ENCODE peak calls at places on chromosomes 7 and 10, in five cellular contexts. U is CD8-positive, alpha-beta T cell; V is BJ; H is right lobe of liver; I is RWPE1. E is an unnamed sample.

GRCh38 chr10:33193867-33194521 is 140.5 kb downstream of the NRP1 start:
- DNase-seq in U (no peak), V (no peak), H (no peak), I (peak), E (no peak)

GRCh38 chr7:128833939-128834310 is 3.7 kb downstream of the FLNC start:
- DNase-seq in U (no peak), V (no peak), H (no peak), I (no peak), E (no peak)

GRCh38 chr7:7639421-7639820 is 1.1 kb upstream of the UMAD1 start:
- DNase-seq in U (no peak), V (no peak), H (no peak), I (no peak), E (no peak)

GRCh38 chr7:19397917-19398316 is 252.7 kb upstream of the FERD3L start:
- DNase-seq in U (no peak), V (no peak), H (no peak), I (no peak), E (no peak)

GRCh38 chr10:45592926-45593325 is 79.6 kb downstream of the ZFAND4 start:
- DNase-seq in U (no peak), V (no peak), H (no peak), I (no peak), E (no peak)

GRCh38 chr10:44245601-44245938 is 139.3 kb downstream of the CXCL12 start:
- DNase-seq in U (no peak), V (no peak), H (no peak), I (no peak), E (no peak)

GRCh38 chr7:7681936-7682329 is 36.5 kb downstream of the RPA3 start:
- DNase-seq in U (no peak), V (no peak), H (no peak), I (no peak), E (no peak)

GRCh38 chr10:96880575-96880974 is 48.5 kb downstream of the LCOR start:
- DNase-seq in U (no peak), V (no peak), H (no peak), I (no peak), E (no peak)

GRCh38 chr10:70350501-70350900 is 31.9 kb downstream of the LRRC20 start:
- DNase-seq in U (no peak), V (no peak), H (no peak), I (no peak), E (no peak)

GRCh38 chr10:126097558-126098215 is 201.3 kb downstream of the FANK1 start:
- DNase-seq in U (no peak), V (no peak), H (no peak), I (peak), E (no peak)

GRCh38 chr10:34758447-34758996 is 56.6 kb downstream of the PARD3 start:
- DNase-seq in U (no peak), V (peak), H (no peak), I (peak), E (no peak)

GRCh38 chr7:94655884-94656657 is at the start of gene SGCE:
- DNase-seq in U (peak), V (no peak), H (peak), I (peak), E (peak)

GRCh38 chr7:103480771-103481170 is 34.8 kb upstream of the SLC26A5 start:
- DNase-seq in U (no peak), V (no peak), H (no peak), I (no peak), E (no peak)

GRCh38 chr7:74544706-74545469 is 91.2 kb downstream of the GTF2IRD1 start:
- DNase-seq in U (no peak), V (no peak), H (no peak), I (peak), E (peak)

GRCh38 chr7:137590071-137590470 is 246.5 kb upstream of the PTN start:
- DNase-seq in U (no peak), V (no peak), H (no peak), I (no peak), E (no peak)

GRCh38 chr7:71486856-71487628 is 355.1 kb downstream of the GALNT17 start:
- DNase-seq in U (no peak), V (no peak), H (no peak), I (no peak), E (no peak)

GRCh38 chr7:132577206-132578049 is 1.2 kb upstream of the PLXNA4 start:
- DNase-seq in U (no peak), V (no peak), H (peak), I (peak), E (peak)

GRCh38 chr10:101161494-101162299 is 30.6 kb downstream of the TLX1 start:
- DNase-seq in U (peak), V (peak), H (peak), I (peak), E (peak)

GRCh38 chr7:140223515-140224221 is 46.9 kb upstream of the KDM7A start:
- DNase-seq in U (peak), V (no peak), H (no peak), I (no peak), E (no peak)

GRCh38 chr7:2604608-2605174 is 27.1 kb upstream of the TTYH3 start:
- DNase-seq in U (no peak), V (no peak), H (no peak), I (no peak), E (no peak)

GRCh38 chr7:80478683-80479082 is 33.2 kb downstream of the GNAT3 start:
- DNase-seq in U (no peak), V (no peak), H (no peak), I (peak), E (no peak)

GRCh38 chr10:51300617-51301350 is 226.5 kb downstream of the PRKG1 start:
- DNase-seq in U (no peak), V (no peak), H (no peak), I (no peak), E (no peak)

GRCh38 chr7:51006483-51007235 is 224.0 kb upstream of the GRB10 start:
- DNase-seq in U (no peak), V (no peak), H (no peak), I (no peak), E (no peak)

GRCh38 chr7:821688-822087 is 10.6 kb upstream of the SUN1 start:
- DNase-seq in U (no peak), V (no peak), H (peak), I (no peak), E (no peak)

GRCh38 chr7:49789736-49790135 is 16.3 kb downstream of the VWC2 start:
- DNase-seq in U (no peak), V (no peak), H (no peak), I (no peak), E (no peak)

GRCh38 chr10:48684792-48685651 is at the start of gene WDFY4:
- DNase-seq in U (no peak), V (no peak), H (no peak), I (no peak), E (no peak)

GRCh38 chr10:124250506-124250905 is 157.1 kb upstream of the CHST15 start:
- DNase-seq in U (no peak), V (no peak), H (peak), I (no peak), E (no peak)

GRCh38 chr10:35876248-35876647 is 234.2 kb upstream of the FZD8 start:
- DNase-seq in U (no peak), V (peak), H (no peak), I (no peak), E (no peak)

GRCh38 chr7:1547777-1548437 is 8.1 kb downstream of the TMEM184A start:
- DNase-seq in U (no peak), V (no peak), H (no peak), I (no peak), E (no peak)

GRCh38 chr7:111108526-111108925 is 17.6 kb downstream of the LRRN3 start:
- DNase-seq in U (no peak), V (no peak), H (no peak), I (no peak), E (no peak)

GRCh38 chr10:97124211-97124610 is 61.5 kb downstream of the SLIT1 start:
- DNase-seq in U (no peak), V (no peak), H (no peak), I (no peak), E (no peak)

GRCh38 chr7:67696124-67696523 is 699.5 kb downstream of the TYW1 start:
- DNase-seq in U (no peak), V (no peak), H (peak), I (no peak), E (no peak)

GRCh38 chr10:124268976-124269375 is 149.7 kb downstream of the OAT start:
- DNase-seq in U (no peak), V (no peak), H (no peak), I (no peak), E (no peak)

GRCh38 chr10:10891437-10891836 is 126.2 kb upstream of the CELF2 start:
- DNase-seq in U (no peak), V (peak), H (no peak), I (peak), E (no peak)

GRCh38 chr10:101305241-101306230 is 48.4 kb upstream of the BTRC start:
- DNase-seq in U (no peak), V (no peak), H (no peak), I (no peak), E (no peak)

GRCh38 chr7:150399421-150399820 is 20.3 kb downstream of the ZNF775 start:
- DNase-seq in U (no peak), V (no peak), H (peak), I (no peak), E (no peak)

GRCh38 chr10:68560201-68560915 is at the start of gene TET1:
- DNase-seq in U (peak), V (no peak), H (peak), I (no peak), E (peak)

GRCh38 chr10:116109481-116109880 is 163.5 kb downstream of the GFRA1 start:
- DNase-seq in U (no peak), V (no peak), H (no peak), I (no peak), E (no peak)

GRCh38 chr10:116108106-116108505 is 164.9 kb downstream of the GFRA1 start:
- DNase-seq in U (no peak), V (no peak), H (no peak), I (no peak), E (no peak)

GRCh38 chr10:116105259-116105658 is 167.7 kb downstream of the GFRA1 start:
- DNase-seq in U (no peak), V (no peak), H (no peak), I (no peak), E (no peak)

GRCh38 chr10:116104210-116104932 is 168.6 kb downstream of the GFRA1 start:
- DNase-seq in U (no peak), V (no peak), H (no peak), I (no peak), E (no peak)

GRCh38 chr10:116106611-116107010 is 166.4 kb downstream of the GFRA1 start:
- DNase-seq in U (no peak), V (no peak), H (no peak), I (no peak), E (no peak)
- TF ChIP-seq CTCF in U (no peak), V (no peak), H (no peak), I (no peak), E (no peak)

GRCh38 chr10:29533046-29533445 is 101.7 kb downstream of the SVIL start:
- DNase-seq in U (no peak), V (no peak), H (no peak), I (no peak), E (no peak)

GRCh38 chr10:29532256-29532878 is 102.4 kb downstream of the SVIL start:
- DNase-seq in U (no peak), V (no peak), H (no peak), I (no peak), E (no peak)

GRCh38 chr10:29535012-29535777 is 99.6 kb downstream of the SVIL start:
- DNase-seq in U (no peak), V (peak), H (no peak), I (no peak), E (peak)

GRCh38 chr10:29534590-29534989 is 100.2 kb downstream of the SVIL start:
- DNase-seq in U (no peak), V (no peak), H (no peak), I (no peak), E (no peak)

GRCh38 chr10:29533696-29534285 is 101.0 kb downstream of the SVIL start:
- DNase-seq in U (no peak), V (no peak), H (no peak), I (no peak), E (no peak)
- TF ChIP-seq CTCF in U (no peak), V (no peak), H (no peak), I (no peak), E (peak)

GRCh38 chr10:14384096-14384730 is 53.5 kb upstream of the FRMD4A start:
- DNase-seq in U (no peak), V (no peak), H (no peak), I (no peak), E (no peak)
- TF ChIP-seq CTCF in U (no peak), V (no peak), H (no peak), I (no peak), E (no peak)

DNA sequence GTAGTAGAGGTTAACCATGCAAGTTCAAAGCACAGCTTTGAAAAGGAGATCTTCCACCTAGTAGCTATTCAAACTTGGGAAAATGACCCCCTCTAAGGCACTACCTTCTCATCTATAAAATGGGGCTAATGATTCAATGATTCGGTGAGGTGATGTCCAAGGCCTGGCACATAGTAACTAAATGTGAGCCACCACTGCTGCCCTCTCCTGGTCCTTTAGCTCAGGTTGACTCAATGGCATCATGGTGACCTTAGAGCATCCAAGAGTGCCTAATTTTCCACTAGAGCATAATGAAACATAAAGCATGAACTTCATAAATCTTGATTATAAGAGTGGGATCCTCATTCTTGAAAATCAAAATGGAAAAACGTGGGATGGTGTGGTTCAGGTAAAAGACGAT is 16.3 kb upstream of the PLCE1 start:
- DNase-seq in U (no peak), V (no peak), H (no peak), I (no peak), E (no peak)
- TF ChIP-seq CTCF in U (no peak), V (no peak), H (no peak), I (no peak), E (no peak)

GRCh38 chr7:27933691-27934565 is 194.0 kb downstream of the TAX1BP1 start:
- DNase-seq in U (no peak), V (peak), H (no peak), I (no peak), E (no peak)
- TF ChIP-seq CTCF in U (peak), V (peak), H (no peak), I (no peak), E (peak)

GRCh38 chr7:27431465-27431864 is 188.9 kb downstream of the EVX1 start:
- DNase-seq in U (no peak), V (no peak), H (no peak), I (no peak), E (no peak)
- TF ChIP-seq CTCF in U (no peak), V (no peak), H (no peak), I (no peak), E (no peak)

GRCh38 chr10:61183971-61184370 is 240.0 kb upstream of the RHOBTB1 start:
- DNase-seq in U (no peak), V (no peak), H (no peak), I (no peak), E (no peak)
- TF ChIP-seq CTCF in U (no peak), V (no peak), H (no peak), I (no peak), E (no peak)

DNA sequence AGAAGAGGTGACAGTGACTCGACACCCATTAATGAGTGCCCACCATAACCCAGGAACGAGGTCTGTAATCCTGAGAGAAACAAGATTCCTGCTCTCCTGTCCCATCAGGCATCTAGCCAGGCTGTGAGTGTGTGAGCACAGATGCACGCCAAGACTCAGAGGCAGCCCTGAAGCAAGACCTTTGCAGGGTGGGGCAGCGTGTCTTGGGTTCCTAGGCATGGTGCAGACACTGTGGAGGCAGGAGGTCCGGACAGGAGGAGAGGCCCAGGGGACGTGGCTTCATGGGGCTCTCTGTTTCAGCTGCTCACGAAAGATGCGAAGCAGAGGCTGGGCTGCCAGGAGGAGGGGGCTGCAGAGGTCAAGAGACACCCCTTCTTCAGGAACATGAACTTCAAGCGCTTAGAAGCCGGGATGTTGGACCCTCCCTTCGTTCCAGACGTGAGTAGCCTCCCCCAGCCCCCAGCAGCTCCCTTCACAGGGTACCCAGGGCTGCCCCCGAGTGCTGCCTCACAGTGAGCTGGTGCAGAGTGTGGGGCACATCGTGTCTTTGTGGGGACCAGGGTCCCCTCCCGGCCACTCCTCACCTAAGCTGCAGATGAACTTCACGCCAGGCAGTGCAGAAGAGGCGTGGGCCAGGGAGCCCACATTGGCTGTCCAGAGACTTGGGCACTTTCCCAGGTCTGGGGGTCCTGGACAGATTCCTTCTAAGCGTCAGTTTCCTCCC is 94.5 kb downstream of the RGS10 start:
- DNase-seq in U (no peak), V (no peak), H (no peak), I (no peak), E (no peak)
- TF ChIP-seq CTCF in U (no peak), V (no peak), H (no peak), I (no peak), E (no peak)

DNA sequence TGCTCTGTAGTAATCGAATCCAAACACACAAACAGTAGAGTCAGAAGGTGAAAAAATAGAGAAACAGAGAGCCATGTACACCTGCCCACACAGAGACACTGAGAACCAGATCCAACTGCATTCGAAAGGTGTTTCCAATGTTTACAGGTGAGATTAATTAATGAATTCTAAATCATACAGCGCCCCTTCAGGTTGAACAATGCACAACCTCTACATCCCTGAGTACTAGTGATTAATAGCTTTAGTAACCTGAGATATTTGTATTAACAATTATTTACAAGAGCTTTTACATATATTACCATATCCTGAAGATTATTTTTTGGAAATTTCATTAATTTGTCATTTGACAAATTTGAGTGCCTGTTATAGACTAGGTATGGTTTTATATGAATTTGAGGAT is 7.6 kb upstream of the MRC1 start:
- DNase-seq in U (no peak), V (no peak), H (no peak), I (no peak), E (no peak)
- TF ChIP-seq CTCF in U (no peak), V (no peak), H (no peak), I (no peak), E (peak)

GRCh38 chr10:98242823-98243222 is 25.2 kb downstream of the LOXL4 start:
- DNase-seq in U (no peak), V (no peak), H (no peak), I (no peak), E (no peak)
- TF ChIP-seq CTCF in U (no peak), V (peak), H (peak), I (peak), E (peak)